ENCODE peak calls at places on chromosome 18, in nine cellular contexts. T is epithelial cell of prostate; E is stimulated activated effector memory CD8-positive, alpha-beta T cell treated with anti-CD3 and anti-CD28 coated beads, Interleukin-12 subunit alpha, Interleukin-12 subunit beta, amount 100 ng/mL, for 72 hours; L is activated effector memory CD4-positive, alpha-beta T cell treated with anti-CD3 and anti-CD28 coated beads, Interleukin-2, amount 50 U/mL, for 16 hours; S is heart left ventricle; B is IMR-90; F is mesendoderm; Y is GM19239; Q is pancreas. K is an unnamed sample.

GRCh38 chr18:33751613-33752221 is 173.7 kb downstream of the ASXL3 start:
- DNase-seq in Y (no peak), E (no peak), F (peak; percentile 38), S (no peak), L (no peak), T (no peak), Q (no peak), B (peak; percentile 39), K (no peak)

GRCh38 chr18:30903566-30903965 is 139.0 kb downstream of the DSC3 start:
- DNase-seq in T (peak; percentile 99), Y (no peak), E (no peak), Q (no peak), B (no peak), F (no peak), S (no peak), L (no peak), K (no peak)

GRCh38 chr18:35106013-35106844 is 65.0 kb downstream of the MAPRE2 start:
- DNase-seq in S (no peak), L (no peak), Q (no peak), F (no peak), Y (no peak), E (no peak), T (no peak), B (no peak), K (no peak)

GRCh38 chr18:4172491-4172890 is 282.6 kb downstream of the DLGAP1 start:
- DNase-seq in S (no peak), B (no peak), Y (no peak), E (no peak), T (no peak), L (no peak), Q (no peak), F (no peak), K (no peak)

GRCh38 chr18:50687491-50687890 is 127.6 kb downstream of the MAPK4 start:
- DNase-seq in Y (no peak), Q (no peak), E (no peak), L (no peak), S (no peak), B (no peak), F (no peak), T (no peak), K (no peak)

GRCh38 chr18:49447810-49448745 is 12.4 kb downstream of the DYM start:
- DNase-seq in Q (no peak), E (peak; percentile 27), B (peak; percentile 70), F (peak; percentile 91), Y (no peak), L (peak; percentile 69), T (no peak), S (peak; percentile 20), K (no peak)

GRCh38 chr18:7325126-7325430 is 94.2 kb downstream of the LRRC30 start:
- DNase-seq in Y (no peak), S (no peak), T (peak; percentile 56), F (no peak), Q (no peak), L (no peak), B (no peak), E (no peak), K (no peak)

GRCh38 chr18:37663446-37663845 is 97.8 kb upstream of the CELF4 start:
- DNase-seq in T (no peak), E (no peak), F (no peak), Y (no peak), L (no peak), S (no peak), B (no peak), Q (no peak), K (no peak)

GRCh38 chr18:70413455-70413854 is 124.6 kb downstream of the SOCS6 start:
- DNase-seq in T (no peak), Q (no peak), F (no peak), E (no peak), S (no peak), L (no peak), Y (no peak), B (no peak), K (no peak)

GRCh38 chr18:79988079-79988924 is at the start of gene TXNL4A:
- DNase-seq in Y (peak; percentile 85), F (peak; percentile 87), Q (peak; percentile 95), B (peak; percentile 89), S (peak; percentile 86), E (peak; percentile 73), L (peak; percentile 94), T (peak; percentile 50), K (peak; percentile 92)

GRCh38 chr18:78519394-78520062 is 460.1 kb upstream of the SALL3 start:
- DNase-seq in B (no peak), E (no peak), T (no peak), F (no peak), Q (no peak), L (peak; percentile 38), Y (no peak), S (no peak), K (no peak)

GRCh38 chr18:6434987-6435709 is 20.4 kb upstream of the L3MBTL4 start:
- DNase-seq in T (no peak), E (no peak), L (no peak), F (no peak), B (no peak), Q (no peak), S (no peak), Y (no peak), K (no peak)

GRCh38 chr18:21851327-21851961 is 110.9 kb downstream of the MIB1 start:
- DNase-seq in T (no peak), S (no peak), Y (no peak), F (no peak), L (no peak), Q (no peak), E (no peak), B (peak; percentile 11), K (no peak)

GRCh38 chr18:11322006-11322405 is 172.6 kb upstream of the PIEZO2 start:
- DNase-seq in E (no peak), S (no peak), Q (no peak), B (peak; percentile 12), F (no peak), Y (no peak), T (no peak), L (no peak), K (no peak)

GRCh38 chr18:22324191-22325131 is 93.3 kb downstream of the CTAGE1 start:
- DNase-seq in B (no peak), S (peak; percentile 72), T (no peak), E (no peak), F (peak; percentile 84), Q (peak; percentile 49), L (no peak), Y (no peak), K (no peak)

GRCh38 chr18:11327656-11328055 is 178.3 kb upstream of the PIEZO2 start:
- DNase-seq in S (peak; percentile 27), L (no peak), F (no peak), B (peak; percentile 17), Y (no peak), Q (no peak), T (no peak), E (no peak), K (no peak)

GRCh38 chr18:62374410-62374965 is 49.4 kb downstream of the TNFRSF11A start:
- DNase-seq in S (no peak), L (no peak), Q (no peak), T (no peak), F (no peak), B (no peak), Y (no peak), E (no peak), K (no peak)

GRCh38 chr18:34648269-34648668 is 61.8 kb upstream of the DTNA start:
- DNase-seq in T (no peak), F (no peak), S (no peak), Y (no peak), L (no peak), Q (no peak), E (no peak), B (no peak), K (no peak)

GRCh38 chr18:32425466-32425865 is 45.2 kb downstream of the GAREM1 start:
- DNase-seq in Q (no peak), L (no peak), Y (no peak), T (no peak), F (no peak), B (peak; percentile 60), E (no peak), S (no peak), K (no peak)

GRCh38 chr18:31244737-31245432 is 73.1 kb upstream of the DSG1 start:
- DNase-seq in B (no peak), Y (no peak), T (no peak), L (no peak), S (no peak), E (no peak), Q (no peak), F (no peak), K (no peak)

GRCh38 chr18:12318334-12318697 is 10.3 kb downstream of the TUBB6 start:
- DNase-seq in Y (no peak), B (no peak), F (no peak), S (no peak), T (no peak), E (no peak), L (no peak), Q (no peak), K (no peak)

GRCh38 chr18:59957957-59958356 is 58.2 kb downstream of the PMAIP1 start:
- DNase-seq in T (no peak), Y (no peak), L (no peak), E (no peak), F (no peak), Q (peak; percentile 73), B (peak; percentile 83), S (peak; percentile 46), K (no peak)

GRCh38 chr18:42635378-42636048 is 480.0 kb downstream of the RIT2 start:
- DNase-seq in E (no peak), B (no peak), F (peak; percentile 72), L (no peak), Q (no peak), S (no peak), Y (no peak), T (no peak), K (no peak)

GRCh38 chr18:61842146-61842545 is 50.7 kb downstream of the RNF152 start:
- DNase-seq in L (no peak), Y (no peak), F (no peak), T (no peak), Q (no peak), S (no peak), B (no peak), E (no peak), K (no peak)

GRCh38 chr18:69622192-69622591 is 221.5 kb downstream of the DOK6 start:
- DNase-seq in Q (no peak), L (no peak), B (no peak), S (no peak), E (no peak), T (no peak), F (no peak), Y (no peak), K (no peak)

GRCh38 chr18:35497006-35497333 is 790 bp downstream of the INO80C start:
- DNase-seq in F (no peak), S (no peak), E (peak; percentile 8), Y (no peak), T (no peak), L (no peak), B (peak; percentile 51), Q (no peak), K (no peak)

GRCh38 chr18:48851563-48851962 is 99.2 kb downstream of the SMAD7 start:
- DNase-seq in L (no peak), B (no peak), E (no peak), F (no peak), S (peak; percentile 80), Q (no peak), T (no peak), Y (no peak), K (no peak)

GRCh38 chr18:42030586-42031182 is 75.7 kb downstream of the PIK3C3 start:
- DNase-seq in L (no peak), T (no peak), B (peak; percentile 24), S (no peak), Y (no peak), Q (no peak), E (no peak), F (peak; percentile 66), K (no peak)

GRCh38 chr18:79948719-79949411 is 2.6 kb downstream of the SLC66A2 start:
- DNase-seq in B (no peak), F (no peak), Y (no peak), E (no peak), L (peak; percentile 45), S (no peak), Q (no peak), T (no peak), K (peak; percentile 44)

GRCh38 chr18:35672897-35673296 is 91.4 kb downstream of the GALNT1 start:
- DNase-seq in B (peak; percentile 77), S (no peak), F (no peak), L (no peak), Y (no peak), Q (no peak), T (peak; percentile 2), E (no peak), K (no peak)

GRCh38 chr18:56267334-56267733 is 371.1 kb downstream of the TXNL1 start:
- DNase-seq in S (no peak), B (no peak), T (no peak), L (no peak), E (no peak), Y (no peak), F (no peak), Q (no peak), K (no peak)